ENCODE peak calls at places on chromosomes 16 and 17, in seven cellular contexts. X is body of pancreas; E is SK-N-SH; H is CD4-positive, CD25-positive, alpha-beta regulatory T cell; U is lung; C is thyroid gland; T is mesenchymal stem cell. D is an unnamed sample.

GRCh38 chr16:83162791-83163190 is 536.0 kb downstream of the CDH13 start:
- DNase-seq in X (no peak), E (no peak), H (no peak), U (no peak), C (no peak), T (no peak), D (no peak)

GRCh38 chr16:53501216-53501859 is 1.7 kb downstream of the AKTIP start:
- DNase-seq in X (no peak), E (no peak), H (no peak), U (peak; percentile 27), C (no peak), T (peak; percentile 68), D (no peak)

GRCh38 chr17:46929413-46929812 is 6.5 kb downstream of the GOSR2 start:
- DNase-seq in X (no peak), E (no peak), H (no peak), U (no peak), C (no peak), T (peak; percentile 83), D (no peak)

GRCh38 chr16:12439443-12440232 is 364.0 kb downstream of the CPPED1 start:
- DNase-seq in X (no peak), E (no peak), H (no peak), U (no peak), C (peak; percentile 12), T (no peak), D (no peak)

GRCh38 chr16:85363881-85364280 is 249.2 kb upstream of the GSE1 start:
- DNase-seq in X (no peak), E (no peak), H (no peak), U (no peak), C (no peak), T (peak; percentile 100), D (no peak)

GRCh38 chr16:57639172-57639571 is 10.7 kb downstream of the ADGRG1 start:
- DNase-seq in X (peak; percentile 81), E (peak; percentile 93), H (no peak), U (no peak), C (peak; percentile 76), T (peak; percentile 35), D (no peak)

GRCh38 chr17:37506678-37507077 is 17.0 kb downstream of the DUSP14 start:
- DNase-seq in X (no peak), E (peak; percentile 70), H (no peak), U (no peak), C (peak; percentile 18), T (peak; percentile 58), D (no peak)

GRCh38 chr17:47687748-47688147 is 6.2 kb upstream of the TBKBP1 start:
- DNase-seq in X (no peak), E (peak; percentile 27), H (no peak), U (no peak), C (no peak), T (peak; percentile 26), D (no peak)

GRCh38 chr17:73290399-73291259 is 21.2 kb downstream of the CDC42EP4 start:
- DNase-seq in X (peak; percentile 24), E (no peak), H (no peak), U (no peak), C (no peak), T (no peak), D (no peak)

GRCh38 chr16:89326721-89327120 is 109.2 kb downstream of the ZNF778 start:
- DNase-seq in X (no peak), E (no peak), H (no peak), U (no peak), C (no peak), T (no peak), D (no peak)

DNA sequence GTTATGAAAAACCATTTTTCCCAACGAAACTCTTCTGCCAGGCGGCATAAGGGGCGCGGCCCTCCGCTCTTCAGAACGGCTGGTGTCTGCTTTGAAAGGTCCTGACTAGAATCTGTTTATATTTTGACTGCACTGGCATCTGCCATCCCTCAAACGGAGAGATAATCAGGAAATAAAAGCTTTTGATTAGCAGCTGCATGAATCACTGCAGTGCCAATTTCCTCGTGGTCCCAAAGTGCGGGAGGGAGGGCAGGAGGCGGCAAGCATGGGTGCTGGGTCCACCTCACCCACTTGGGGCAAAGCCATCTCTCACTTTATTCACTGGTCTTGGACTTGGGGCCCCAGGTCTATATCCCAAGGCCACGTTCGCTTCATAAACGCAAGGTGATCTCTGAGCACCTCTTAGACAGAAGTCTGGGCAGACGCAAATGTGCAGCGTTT is 49.7 kb downstream of the TBC1D16 start:
- DNase-seq in X (no peak), E (peak; percentile 87), H (no peak), U (no peak), C (no peak), T (no peak), D (no peak)
- H3K4me1 ChIP-seq in X (peaks cover 41% of the 10 kb centered on the region), E (peaks cover 48% of the 10 kb centered on the region), H (no peaks in the 10 kb centered on the region), U (peaks cover 4% of the 10 kb centered on the region), C (peaks cover 16% of the 10 kb centered on the region), T (peaks cover 26% of the 10 kb centered on the region), D (peaks cover 4% of the 10 kb centered on the region)

DNA sequence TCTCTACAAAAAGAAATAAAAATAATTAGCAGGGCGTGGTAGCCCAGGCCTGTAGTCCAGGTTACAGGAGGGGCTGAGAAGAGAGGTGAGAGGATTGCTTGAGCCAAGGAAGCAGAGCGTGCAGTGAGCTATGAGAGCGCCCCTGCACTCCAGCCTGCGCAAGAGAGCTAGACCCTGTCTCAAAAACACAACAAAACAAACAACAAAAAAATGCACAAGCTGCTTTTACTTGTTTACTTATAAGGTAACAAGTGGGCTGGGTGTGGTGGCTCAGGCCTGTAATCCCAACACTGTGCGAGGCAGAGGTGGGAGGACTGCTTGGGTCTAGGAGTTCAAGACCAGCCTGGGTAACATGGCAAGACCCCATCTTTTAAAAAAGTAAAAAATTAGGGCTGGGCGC is 1.7 kb downstream of the CYTH1 start:
- DNase-seq in X (no peak), E (no peak), H (no peak), U (no peak), C (peak; percentile 55), T (no peak), D (no peak)
- H3K4me3 ChIP-seq in X (no peak overlapping the region), E (peak overlapping the region; percentile 83), H (peak overlapping the region; percentile 99), U (no peak overlapping the region), C (no peak overlapping the region), T (peak overlapping the region; percentile 31), D (peak overlapping the region; percentile 92)

DNA sequence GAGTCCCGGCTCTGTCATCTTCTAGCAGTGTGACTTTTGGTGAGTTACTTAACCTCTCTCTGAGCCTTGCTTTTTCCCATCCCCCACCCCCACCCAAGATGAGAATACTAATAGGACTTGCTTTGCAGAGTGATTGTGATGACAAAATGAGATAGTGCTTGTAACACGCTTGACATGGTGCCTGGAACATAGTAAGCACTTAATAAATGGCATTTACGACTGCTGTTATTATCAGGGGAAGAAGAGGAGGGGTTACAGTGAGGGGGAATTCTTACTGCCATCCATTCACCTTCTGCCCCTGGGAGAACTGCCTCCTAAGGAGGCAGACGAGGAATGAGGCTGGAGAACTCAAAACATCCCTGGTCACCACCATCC is 7.8 kb downstream of the DLX4 start:
- DNase-seq in X (no peak), E (no peak), H (no peak), U (no peak), C (no peak), T (no peak), D (no peak)
- H3K4me1 ChIP-seq in X (peaks cover 18% of the 10 kb centered on the region), E (peaks cover 3% of the 10 kb centered on the region), H (peaks cover 12% of the 10 kb centered on the region), U (peaks cover 4% of the 10 kb centered on the region), C (peaks cover 7% of the 10 kb centered on the region), T (peaks cover 17% of the 10 kb centered on the region), D (peaks cover 5% of the 10 kb centered on the region)

DNA sequence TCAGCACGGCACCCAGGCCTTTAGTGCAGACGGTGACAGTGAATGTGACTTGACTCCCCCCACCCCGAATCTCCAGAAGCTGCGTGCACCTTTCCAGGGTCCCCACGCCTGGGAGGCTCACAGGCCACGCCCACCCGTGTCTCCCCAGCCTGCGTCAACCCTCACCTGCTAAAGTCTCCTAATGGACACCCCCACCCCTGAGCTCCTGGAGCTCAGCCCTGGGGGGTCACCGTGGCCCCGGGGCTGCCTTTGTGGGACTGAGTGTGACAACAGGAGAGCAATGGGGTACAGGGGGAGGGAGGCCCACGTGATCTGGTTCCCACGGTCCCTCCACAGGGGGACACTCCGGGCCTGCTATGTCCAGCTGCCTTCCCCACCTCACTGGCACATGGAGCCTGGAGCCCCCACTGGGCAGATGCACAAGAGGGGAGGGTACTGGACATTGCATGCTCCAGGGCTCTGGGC is 7.4 kb upstream of the FASN start:
- DNase-seq in X (no peak), E (no peak), H (no peak), U (no peak), C (no peak), T (no peak), D (no peak)
- H3K4me3 ChIP-seq in X (no peak overlapping the region), E (no peak overlapping the region), H (peak overlapping the region; percentile 75), U (no peak overlapping the region), C (no peak overlapping the region), T (no peak overlapping the region), D (peak overlapping the region; percentile 32)

DNA sequence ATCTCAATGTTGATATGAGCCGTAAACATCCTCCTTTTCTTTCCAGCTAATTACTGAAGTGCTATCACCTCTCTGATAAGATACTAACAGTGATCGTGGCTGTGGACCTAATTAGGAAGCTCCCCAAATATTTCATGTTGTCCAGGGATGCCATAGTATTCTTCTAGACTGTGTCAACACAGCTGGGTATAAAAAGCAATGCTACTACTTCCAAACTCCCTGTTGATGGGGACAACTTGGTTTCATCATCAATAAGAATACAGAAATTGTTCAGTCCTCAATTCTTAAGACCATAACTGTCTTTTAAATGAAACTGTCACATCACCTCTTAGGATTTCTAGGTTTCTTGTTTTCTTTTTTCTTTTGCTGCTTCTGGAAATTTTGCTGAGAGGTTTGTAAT is 530.6 kb downstream of the TOX3 start:
- DNase-seq in X (no peak), E (no peak), H (no peak), U (no peak), C (no peak), T (no peak), D (no peak)
- H3K4me1 ChIP-seq in X (no peaks in the 10 kb centered on the region), E (no peaks in the 10 kb centered on the region), H (no peaks in the 10 kb centered on the region), U (no peaks in the 10 kb centered on the region), C (no peaks in the 10 kb centered on the region), T (no peaks in the 10 kb centered on the region), D (no peaks in the 10 kb centered on the region)

DNA sequence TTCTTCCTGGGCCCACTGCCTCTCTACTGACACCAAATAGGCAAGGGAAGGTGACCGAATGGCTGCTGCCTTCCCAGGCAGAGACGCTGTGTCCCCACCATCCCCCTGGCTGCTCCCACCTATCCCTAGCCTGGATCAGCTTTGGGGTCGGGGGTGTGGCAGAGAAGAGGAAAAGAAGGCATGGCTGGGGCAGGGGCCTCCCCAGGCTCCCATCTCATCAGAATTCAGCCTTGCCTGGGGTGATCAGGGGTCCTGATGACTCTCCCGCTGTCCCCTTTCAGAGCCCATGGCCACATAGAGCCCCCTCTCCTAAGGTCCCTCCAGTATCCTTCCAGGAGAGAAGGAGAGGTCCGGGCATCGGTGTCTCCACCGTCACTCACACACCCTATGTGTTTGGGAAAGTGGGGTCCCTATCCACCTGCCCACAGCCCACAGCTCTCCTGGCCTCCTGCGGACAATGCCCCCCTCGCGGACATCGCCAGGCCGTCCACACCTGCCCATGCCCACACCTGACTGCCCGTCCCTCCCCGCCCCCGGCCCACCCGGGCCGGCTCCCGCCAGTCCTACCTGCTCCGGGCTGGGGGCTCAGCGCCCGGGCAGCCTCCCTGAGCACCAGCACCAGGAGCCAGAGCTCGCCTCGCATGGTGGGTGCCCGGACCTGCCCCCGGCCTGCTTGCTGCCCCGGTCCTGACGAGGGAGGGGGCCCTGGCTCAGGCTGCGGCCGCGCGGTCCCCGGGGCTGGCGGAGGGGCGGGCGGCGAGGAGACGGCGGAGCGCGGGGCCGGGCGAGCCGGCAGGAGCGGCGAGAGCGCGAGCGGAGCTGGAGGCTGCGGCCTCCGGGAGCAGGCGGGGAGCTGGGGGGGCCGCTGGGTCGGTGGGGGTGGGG is at the start of gene PLXDC1:
- DNase-seq in X (no peak), E (peak; percentile 79), H (peak; percentile 25), U (no peak), C (no peak), T (no peak), D (no peak)
- H3K4me3 ChIP-seq in X (no peak within 1 kb of the TSS), E (peak within 1 kb of the TSS; percentile 89), H (peak within 1 kb of the TSS; percentile 98), U (peak within 1 kb of the TSS; percentile 16), C (no peak within 1 kb of the TSS), T (peak within 1 kb of the TSS; percentile 91), D (peak within 1 kb of the TSS; percentile 88)

D was measured in breast epithelium.